ENCODE peak calls at places on chromosomes 11 and 22, in four cellular contexts. Z is GM12878, T is K562, Y is HepG2. K is an unnamed sample.

GRCh38 chr11:13135385-13136271 is 126.5 kb downstream of the RASSF10 start:
- DNase-seq in Z (no peak), T (no peak), Y (peak; percentile 96), K (no peak)

GRCh38 chr11:57277845-57278720 is 41.0 kb upstream of the APLNR start:
- DNase-seq in Z (no peak), T (peak; percentile 75), Y (peak; percentile 24), K (peak; percentile 79)

GRCh38 chr11:73538381-73538872 is 59.5 kb downstream of the FAM168A start:
- DNase-seq in Z (peak; percentile 53), T (no peak), Y (no peak), K (no peak)

GRCh38 chr22:20545681-20546521 is 38.5 kb downstream of the MED15 start:
- DNase-seq in Z (no peak), T (peak; percentile 82), Y (no peak), K (no peak)

GRCh38 chr11:8307601-8308000 is 43.9 kb upstream of the LMO1 start:
- DNase-seq in Z (no peak), T (no peak), Y (no peak), K (no peak)

GRCh38 chr11:95337175-95337957 is 106.4 kb upstream of the SESN3 start:
- DNase-seq in Z (peak; percentile 36), T (no peak), Y (no peak), K (no peak)

GRCh38 chr11:108559904-108560303 is 33.7 kb downstream of the EXPH5 start:
- DNase-seq in Z (no peak), T (no peak), Y (no peak), K (no peak)

GRCh38 chr11:123438191-123438627 is 8.1 kb downstream of the GRAMD1B start:
- DNase-seq in Z (no peak), T (no peak), Y (no peak), K (no peak)

GRCh38 chr11:16745950-16746349 is 7.5 kb downstream of the C11orf58 start:
- DNase-seq in Z (no peak), T (no peak), Y (no peak), K (no peak)

GRCh38 chr11:128188346-128189115 is 398.8 kb downstream of the ETS1 start:
- DNase-seq in Z (no peak), T (no peak), Y (no peak), K (no peak)

GRCh38 chr22:50310209-50310722 is 2.8 kb upstream of the PLXNB2 start:
- DNase-seq in Z (no peak), T (no peak), Y (peak; percentile 69), K (no peak)

GRCh38 chr22:20211997-20212753 is 55.9 kb downstream of the RTN4R start:
- DNase-seq in Z (no peak), T (peak; percentile 99), Y (no peak), K (no peak)

GRCh38 chr11:69818243-69819108 is 740 bp downstream of the FGF3 start:
- DNase-seq in Z (no peak), T (no peak), Y (no peak), K (no peak)

GRCh38 chr11:69409812-69410645 is 71.4 kb upstream of the LINC01488 start:
- DNase-seq in Z (no peak), T (peak; percentile 78), Y (no peak), K (no peak)

GRCh38 chr11:119093951-119094815 is 7.5 kb downstream of the DPAGT1 start:
- DNase-seq in Z (no peak), T (peak; percentile 6), Y (no peak), K (no peak)

GRCh38 chr11:16052750-16053149 is 303.6 kb downstream of the SOX6 start:
- DNase-seq in Z (no peak), T (no peak), Y (no peak), K (no peak)

GRCh38 chr11:66970808-66971442 is 4.2 kb upstream of the C11orf86 start:
- DNase-seq in Z (no peak), T (no peak), Y (peak; percentile 95), K (no peak)

GRCh38 chr11:43547411-43547718 is 133.2 kb upstream of the HSD17B12 start:
- DNase-seq in Z (no peak), T (no peak), Y (no peak), K (no peak)

GRCh38 chr11:44972746-44973435 is 22.2 kb upstream of the TP53I11 start:
- DNase-seq in Z (no peak), T (no peak), Y (no peak), K (no peak)

GRCh38 chr11:114846040-114846791 is 167.9 kb downstream of the NXPE2 start:
- DNase-seq in Z (no peak), T (no peak), Y (no peak), K (no peak)

GRCh38 chr11:58658553-58659080 is 36.2 kb downstream of the CNTF start:
- DNase-seq in Z (no peak), T (no peak), Y (no peak), K (no peak)

GRCh38 chr11:64089493-64089892 is 53.8 kb downstream of the FLRT1 start:
- DNase-seq in Z (no peak), T (no peak), Y (no peak), K (no peak)

GRCh38 chr11:74672956-74673895 is 58.0 kb downstream of the CHRDL2 start:
- DNase-seq in Z (no peak), T (no peak), Y (no peak), K (no peak)

GRCh38 chr11:17985517-17985916 is 27.3 kb downstream of the SERGEF start:
- DNase-seq in Z (no peak), T (no peak), Y (peak; percentile 54), K (no peak)

GRCh38 chr11:45757672-45758071 is 47.3 kb upstream of the SLC35C1 start:
- DNase-seq in Z (no peak), T (no peak), Y (no peak), K (no peak)

GRCh38 chr11:2369320-2369719 is 7.8 kb upstream of the CD81 start:
- DNase-seq in Z (no peak), T (no peak), Y (no peak), K (no peak)

GRCh38 chr22:37636186-37636948 is 3.1 kb upstream of the SH3BP1 start:
- DNase-seq in Z (no peak), T (no peak), Y (no peak), K (no peak)

GRCh38 chr22:41910050-41910598 is 4.8 kb downstream of the SHISA8 start:
- DNase-seq in Z (no peak), T (no peak), Y (no peak), K (no peak)

GRCh38 chr11:67111261-67111660 is 7.8 kb upstream of the KDM2A start:
- DNase-seq in Z (no peak), T (no peak), Y (no peak), K (no peak)

GRCh38 chr11:129324533-129325175 is 51.0 kb upstream of the BARX2 start:
- DNase-seq in Z (no peak), T (no peak), Y (peak; percentile 93), K (no peak)

GRCh38 chr22:30425616-30426394 is at the start of gene MTFP1:
- DNase-seq in Z (no peak), T (peak; percentile 65), Y (peak; percentile 66), K (peak; percentile 76)

GRCh38 chr11:30282289-30282631 is 40.6 kb upstream of the ARL14EP start:
- DNase-seq in Z (peak; percentile 17), T (no peak), Y (no peak), K (no peak)

GRCh38 chr11:129881570-129882170 is 13.7 kb downstream of the NFRKB start:
- DNase-seq in Z (no peak), T (peak; percentile 53), Y (peak; percentile 30), K (peak; percentile 64)

GRCh38 chr22:19048531-19048930 is 73.7 kb downstream of the DGCR2 start:
- DNase-seq in Z (no peak), T (no peak), Y (no peak), K (no peak)

GRCh38 chr11:59849129-59849528 is 3.8 kb upstream of the CBLIF start:
- DNase-seq in Z (no peak), T (no peak), Y (no peak), K (no peak)

GRCh38 chr22:25404923-25405853 is 159.3 kb upstream of the GRK3 start:
- DNase-seq in Z (no peak), T (peak; percentile 87), Y (peak; percentile 13), K (peak; percentile 76)

GRCh38 chr11:9230291-9230690 is 34.9 kb downstream of the DENND5A start:
- DNase-seq in Z (no peak), T (no peak), Y (no peak), K (no peak)

GRCh38 chr22:44394246-44395115 is 81.7 kb upstream of the SHISAL1 start:
- DNase-seq in Z (no peak), T (no peak), Y (no peak), K (no peak)

GRCh38 chr11:46675288-46675851 is 25.0 kb downstream of the ARHGAP1 start:
- DNase-seq in Z (no peak), T (no peak), Y (peak; percentile 55), K (no peak)

GRCh38 chr11:76245720-76246119 is 39.4 kb upstream of the WNT11 start:
- DNase-seq in Z (no peak), T (no peak), Y (no peak), K (no peak)
- TF ChIP-seq FOXK2 in Z (no peak), T (no peak), Y (no peak), K (no peak)

DNA sequence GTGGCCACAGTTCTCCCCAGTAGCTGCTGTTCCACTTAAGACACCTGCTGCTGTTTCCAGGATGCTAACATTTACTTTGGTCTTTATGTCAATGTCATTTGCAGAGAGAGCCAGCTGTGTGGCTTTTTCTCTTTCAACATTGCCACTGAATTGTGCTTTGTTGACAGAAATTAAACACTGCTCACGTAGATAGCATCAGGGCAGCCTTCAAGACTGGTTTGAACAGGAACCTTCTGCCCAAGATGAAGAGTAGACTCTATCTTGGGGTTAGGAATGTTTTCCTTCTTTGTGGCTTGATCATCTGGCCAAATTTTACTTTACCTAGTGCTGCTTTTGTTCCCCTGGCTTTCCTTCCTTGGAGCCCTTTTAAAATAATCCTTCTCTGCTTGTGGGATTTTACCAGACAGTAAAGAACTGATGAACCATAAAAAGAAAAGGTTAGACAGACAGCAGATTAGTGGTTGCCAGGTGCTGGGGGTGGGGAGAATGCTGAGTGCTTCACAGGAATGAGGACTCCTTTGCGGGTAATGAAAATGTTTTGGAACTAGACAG is 22.6 kb upstream of the XBP1 start:
- DNase-seq in Z (no peak), T (no peak), Y (peak; percentile 73), K (no peak)
- TF ChIP-seq FOXK2 in Z (no peak), T (no peak), Y (no peak), K (no peak)

DNA sequence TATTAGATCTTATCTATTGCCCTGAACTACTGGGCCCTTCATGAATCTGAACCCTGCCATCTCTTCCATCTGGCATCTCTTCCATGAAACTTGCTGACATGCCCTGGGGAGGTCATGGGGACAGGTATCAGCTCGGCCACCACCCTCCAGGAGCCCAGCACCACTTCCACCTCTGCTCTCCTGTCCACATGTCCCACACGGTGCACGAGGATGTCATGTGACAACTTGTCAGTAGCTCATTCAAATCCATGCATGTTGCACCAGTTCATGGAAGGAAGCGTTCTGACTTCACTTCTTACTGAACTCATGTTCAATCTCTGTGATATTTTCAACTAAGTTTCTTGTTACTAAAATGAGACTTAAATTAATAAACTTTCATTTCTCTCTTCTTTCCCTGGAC is 16.6 kb downstream of the YPEL1 start:
- DNase-seq in Z (no peak), T (peak; percentile 61), Y (no peak), K (no peak)
- TF ChIP-seq FOXK2 in Z (no peak), T (no peak), Y (no peak), K (no peak)

DNA sequence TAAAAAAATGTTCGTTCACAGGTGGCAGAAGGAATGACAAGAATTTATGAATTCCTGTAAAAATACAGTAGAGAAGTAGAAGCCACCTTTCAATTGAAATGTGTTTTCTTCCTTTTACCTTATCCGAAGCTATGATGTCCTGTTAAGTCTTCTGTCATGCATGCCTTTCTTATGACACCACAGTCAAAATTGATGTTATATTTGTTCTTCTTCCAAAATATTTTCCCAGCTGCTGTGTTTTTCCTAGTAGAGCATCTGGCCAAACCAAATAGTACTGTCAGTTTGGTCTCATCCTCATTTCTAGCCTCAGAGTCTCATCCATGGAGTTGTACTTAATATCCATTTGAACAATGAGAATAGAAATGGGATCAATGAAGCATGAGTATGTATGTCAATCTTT is 206.1 kb downstream of the PGR start:
- DNase-seq in Z (no peak), T (no peak), Y (no peak), K (no peak)
- TF ChIP-seq FOXK2 in Z (no peak), T (no peak), Y (no peak), K (no peak)